ENCODE peak calls at places on chromosomes 5 and 9, in four cellular contexts. One of them, this sample, is unnamed.

GRCh38 chr9:116055536-116055935 is 98.1 kb upstream of the PAPPA start:
- DNase-seq in astrocyte: no peak
- DNase-seq in PC-9: no peak
- DNase-seq in mammary epithelial cell: peak
- DNase-seq in this sample: no peak

GRCh38 chr5:31845351-31845750 is 206.4 kb downstream of the PDZD2 start:
- DNase-seq in mammary epithelial cell: peak
- DNase-seq in astrocyte: peak
- DNase-seq in PC-9: no peak
- DNase-seq in this sample: no peak

GRCh38 chr5:42843675-42844292 is 32.1 kb upstream of the SELENOP start:
- DNase-seq in astrocyte: no peak
- DNase-seq in PC-9: no peak
- DNase-seq in mammary epithelial cell: no peak
- DNase-seq in this sample: no peak

GRCh38 chr9:36798350-36799065 is 225.8 kb downstream of the MELK start:
- DNase-seq in astrocyte: no peak
- DNase-seq in PC-9: peak
- DNase-seq in mammary epithelial cell: no peak
- DNase-seq in this sample: no peak

GRCh38 chr9:77433675-77434445 is 214.3 kb downstream of the GNA14 start:
- DNase-seq in mammary epithelial cell: peak
- DNase-seq in astrocyte: peak
- DNase-seq in PC-9: peak
- DNase-seq in this sample: peak

GRCh38 chr9:18274693-18275092 is 199.3 kb upstream of the ADAMTSL1 start:
- DNase-seq in PC-9: no peak
- DNase-seq in astrocyte: peak
- DNase-seq in mammary epithelial cell: peak
- DNase-seq in this sample: no peak

GRCh38 chr9:88578486-88579362 is 43.7 kb downstream of the NXNL2 start:
- DNase-seq in mammary epithelial cell: peak
- DNase-seq in astrocyte: peak
- DNase-seq in PC-9: peak
- DNase-seq in this sample: peak

GRCh38 chr9:33751536-33752129 is 43.7 kb upstream of the PRSS3 start:
- DNase-seq in astrocyte: no peak
- DNase-seq in PC-9: no peak
- DNase-seq in mammary epithelial cell: no peak
- DNase-seq in this sample: no peak

GRCh38 chr5:65157906-65158603 is 323.7 kb downstream of the ADAMTS6 start:
- DNase-seq in astrocyte: peak
- DNase-seq in PC-9: peak
- DNase-seq in mammary epithelial cell: peak
- DNase-seq in this sample: no peak

GRCh38 chr5:32903613-32904012 is 192.5 kb downstream of the NPR3 start:
- DNase-seq in astrocyte: no peak
- DNase-seq in PC-9: no peak
- DNase-seq in mammary epithelial cell: no peak
- DNase-seq in this sample: no peak
- TF ChIP-seq EZH2 in astrocyte: no peak
- TF ChIP-seq EZH2 in PC-9: no peak
- TF ChIP-seq EZH2 in mammary epithelial cell: no peak
- TF ChIP-seq EZH2 in this sample: no peak

GRCh38 chr5:101346447-101346846 is 443.4 kb upstream of the ST8SIA4 start:
- DNase-seq in PC-9: no peak
- DNase-seq in astrocyte: no peak
- DNase-seq in mammary epithelial cell: no peak
- DNase-seq in this sample: no peak

DNA sequence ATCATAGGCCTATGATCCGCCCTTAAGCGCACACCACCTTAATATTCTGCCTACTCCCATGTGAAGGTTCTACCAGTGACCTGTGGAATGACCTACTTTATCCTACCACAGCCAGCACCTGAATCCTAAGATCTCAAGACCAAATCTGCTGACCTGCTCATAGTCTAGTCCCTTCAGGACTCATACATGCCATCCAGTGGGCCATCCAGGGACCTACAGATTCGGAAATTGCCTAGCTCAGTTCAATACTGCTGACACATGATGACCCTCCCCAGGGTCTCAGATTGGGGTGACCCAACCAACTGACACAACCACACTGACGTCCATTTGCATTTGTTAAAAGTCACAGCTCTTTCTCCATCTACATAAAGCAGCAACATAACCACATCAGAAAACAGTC is 443.8 kb upstream of the ST8SIA4 start:
- DNase-seq in mammary epithelial cell: no peak
- DNase-seq in astrocyte: no peak
- DNase-seq in PC-9: no peak
- DNase-seq in this sample: no peak
- H3K4me2 ChIP-seq in mammary epithelial cell: no peak
- H3K4me2 ChIP-seq in astrocyte: no peak
- H3K4me2 ChIP-seq in PC-9: no peak
- H3K4me2 ChIP-seq in this sample: no peak

GRCh38 chr5:96329886-96330531 is 103.0 kb downstream of the PCSK1 start:
- DNase-seq in astrocyte: no peak
- DNase-seq in mammary epithelial cell: peak
- DNase-seq in PC-9: no peak
- DNase-seq in this sample: no peak

GRCh38 chr5:96329294-96329693 is 103.8 kb downstream of the PCSK1 start:
- DNase-seq in mammary epithelial cell: no peak
- DNase-seq in PC-9: no peak
- DNase-seq in astrocyte: no peak
- DNase-seq in this sample: no peak

GRCh38 chr5:96326902-96327301 is 106.1 kb downstream of the PCSK1 start:
- DNase-seq in astrocyte: no peak
- DNase-seq in mammary epithelial cell: no peak
- DNase-seq in PC-9: no peak
- DNase-seq in this sample: no peak

GRCh38 chr5:96330532-96331140 is 102.4 kb downstream of the PCSK1 start:
- DNase-seq in astrocyte: no peak
- DNase-seq in PC-9: no peak
- DNase-seq in mammary epithelial cell: no peak
- DNase-seq in this sample: no peak

DNA sequence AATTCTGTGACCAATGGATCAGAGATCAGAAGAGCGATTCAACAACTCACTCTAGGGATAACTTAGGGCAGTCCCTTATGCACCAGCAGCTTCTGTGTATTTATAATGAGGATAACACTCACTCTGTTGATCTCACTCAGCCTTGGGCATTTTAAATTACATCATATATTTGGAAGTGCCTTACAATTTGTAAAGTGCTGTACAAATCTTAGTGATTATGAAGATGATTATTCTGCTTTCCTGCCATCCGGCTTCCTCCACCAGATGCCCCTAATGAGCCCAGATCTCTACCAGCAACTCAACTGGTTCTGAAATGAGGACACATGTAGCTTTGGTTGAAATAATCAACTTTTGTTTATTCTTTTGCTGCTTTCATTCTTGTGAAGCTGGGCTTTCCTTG is 105.3 kb downstream of the PCSK1 start:
- DNase-seq in PC-9: no peak
- DNase-seq in mammary epithelial cell: no peak
- DNase-seq in astrocyte: no peak
- DNase-seq in this sample: no peak
- TF ChIP-seq CTCF in PC-9: no peak
- TF ChIP-seq CTCF in mammary epithelial cell: no peak
- TF ChIP-seq CTCF in astrocyte: no peak
- TF ChIP-seq CTCF in this sample: no peak

DNA sequence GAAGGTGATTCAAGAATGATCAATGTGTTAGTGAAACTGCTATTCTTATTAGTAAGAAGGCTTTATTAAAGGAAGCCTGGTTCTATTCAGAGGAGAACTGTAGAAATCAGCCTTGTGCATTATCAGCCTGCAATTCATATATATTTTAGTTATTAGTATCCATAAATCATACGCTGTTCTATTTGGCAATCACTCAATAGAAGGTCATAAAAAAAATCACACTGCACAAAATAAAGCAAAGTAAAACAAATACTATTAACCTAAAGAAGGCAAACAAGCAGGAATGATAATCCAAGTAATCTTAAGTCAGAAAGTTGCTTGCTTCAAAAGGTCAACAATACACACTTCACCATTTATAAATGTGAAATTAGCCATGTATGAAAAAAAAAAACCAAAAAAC is 138.1 kb downstream of the PDE4D start:
- DNase-seq in mammary epithelial cell: no peak
- DNase-seq in astrocyte: no peak
- DNase-seq in PC-9: no peak
- DNase-seq in this sample: no peak
- TF ChIP-seq EZH2 in mammary epithelial cell: no peak
- TF ChIP-seq EZH2 in astrocyte: no peak
- TF ChIP-seq EZH2 in PC-9: no peak
- TF ChIP-seq EZH2 in this sample: no peak

GRCh38 chr5:51414516-51414915 is 31.3 kb downstream of the ISL1 start:
- DNase-seq in PC-9: no peak
- DNase-seq in mammary epithelial cell: peak
- DNase-seq in astrocyte: no peak
- DNase-seq in this sample: no peak

GRCh38 chr5:51411917-51412316 is 28.7 kb downstream of the ISL1 start:
- DNase-seq in astrocyte: no peak
- DNase-seq in mammary epithelial cell: no peak
- DNase-seq in PC-9: no peak
- DNase-seq in this sample: no peak

GRCh38 chr5:51416149-51416548 is 32.9 kb downstream of the ISL1 start:
- DNase-seq in mammary epithelial cell: no peak
- DNase-seq in PC-9: no peak
- DNase-seq in astrocyte: no peak
- DNase-seq in this sample: no peak
- H3K4me2 ChIP-seq in mammary epithelial cell: no peak
- H3K4me2 ChIP-seq in PC-9: no peak
- H3K4me2 ChIP-seq in astrocyte: no peak
- H3K4me2 ChIP-seq in this sample: no peak

GRCh38 chr9:8489845-8490244 is 690.3 kb upstream of the DMAC1 start:
- DNase-seq in astrocyte: no peak
- DNase-seq in PC-9: no peak
- DNase-seq in mammary epithelial cell: no peak
- DNase-seq in this sample: no peak

GRCh38 chr9:8492034-8492433 is 692.5 kb upstream of the DMAC1 start:
- DNase-seq in astrocyte: no peak
- DNase-seq in PC-9: no peak
- DNase-seq in mammary epithelial cell: no peak
- DNase-seq in this sample: no peak

GRCh38 chr9:8484563-8484962 is 685.0 kb upstream of the DMAC1 start:
- DNase-seq in PC-9: no peak
- DNase-seq in mammary epithelial cell: no peak
- DNase-seq in astrocyte: no peak
- DNase-seq in this sample: no peak

GRCh38 chr9:8486095-8486494 is 686.5 kb upstream of the DMAC1 start:
- DNase-seq in astrocyte: peak
- DNase-seq in mammary epithelial cell: no peak
- DNase-seq in PC-9: no peak
- DNase-seq in this sample: peak
- TF ChIP-seq CTCF in astrocyte: no peak
- TF ChIP-seq CTCF in mammary epithelial cell: no peak
- TF ChIP-seq CTCF in PC-9: no peak
- TF ChIP-seq CTCF in this sample: peak

GRCh38 chr9:132582786-132583583 is 579 bp downstream of the BARHL1 start:
- DNase-seq in mammary epithelial cell: no peak
- DNase-seq in PC-9: no peak
- DNase-seq in astrocyte: no peak
- DNase-seq in this sample: no peak
- TF ChIP-seq EZH2 in mammary epithelial cell: peak
- TF ChIP-seq EZH2 in PC-9: no peak
- TF ChIP-seq EZH2 in astrocyte: peak
- TF ChIP-seq EZH2 in this sample: no peak

This sample was measured in DND-41.